ENCODE peak calls at places on chromosomes 16 and 17, in ten cellular contexts. K, T, S, M, E, P, A, I, X and B are unnamed samples.
A peak's percentile ranks its signal among the peaks of the same experiment; 100 is the strongest.

GRCh38 chr17:1060991-1061390 is 64.1 kb downstream of the TIMM22 start:
- DNase-seq in P (no peak), A (no peak), X (no peak), S (no peak), I (peak; percentile 82), K (no peak), E (peak; percentile 99), T (no peak), M (no peak), B (no peak)

GRCh38 chr17:78935419-78936323 is 10.5 kb upstream of the TIMP2 start:
- DNase-seq in K (no peak), P (no peak), M (no peak), X (no peak), T (no peak), I (peak; percentile 39), E (peak; percentile 91), S (no peak), A (peak; percentile 57), B (no peak)

GRCh38 chr17:40318835-40319332 is 9.9 kb downstream of the RARA start:
- DNase-seq in E (no peak), I (no peak), A (no peak), P (no peak), M (no peak), T (no peak), S (no peak), X (no peak), K (no peak), B (no peak)

GRCh38 chr17:17380156-17380925 is 77.2 kb downstream of the NT5M start:
- DNase-seq in M (no peak), E (no peak), S (no peak), A (no peak), T (no peak), I (no peak), X (no peak), P (no peak), K (no peak), B (no peak)

GRCh38 chr17:65885484-65885883 is 306.4 kb downstream of the CEP112 start:
- DNase-seq in S (no peak), X (no peak), T (no peak), I (no peak), A (no peak), K (no peak), P (no peak), E (peak; percentile 3), M (no peak), B (no peak)

GRCh38 chr17:6323626-6324356 is 111.1 kb downstream of the AIPL1 start:
- DNase-seq in I (no peak), T (no peak), P (no peak), K (no peak), S (no peak), A (no peak), X (peak; percentile 83), E (no peak), M (no peak), B (no peak)

GRCh38 chr16:70490261-70490660 is 33.1 kb downstream of the COG4 start:
- DNase-seq in K (no peak), A (no peak), X (peak; percentile 79), M (no peak), T (no peak), I (no peak), S (no peak), E (no peak), P (no peak), B (no peak)

GRCh38 chr17:8145811-8146210 is 6.4 kb downstream of the PER1 start:
- DNase-seq in P (no peak), S (no peak), T (no peak), A (no peak), M (no peak), K (no peak), E (no peak), X (no peak), I (no peak), B (no peak)

GRCh38 chr17:55456307-55457240 is 34.9 kb upstream of the MMD start:
- DNase-seq in A (no peak), S (no peak), T (no peak), X (no peak), M (no peak), K (no peak), P (no peak), I (no peak), E (no peak), B (no peak)

GRCh38 chr17:57823469-57824401 is 26.1 kb downstream of the MRPS23 start:
- DNase-seq in T (no peak), E (no peak), K (no peak), I (no peak), S (no peak), M (no peak), P (no peak), A (no peak), X (no peak), B (no peak)

GRCh38 chr16:46974352-46974751 is 878 bp upstream of the DNAJA2 start:
- DNase-seq in A (no peak), T (no peak), E (no peak), P (no peak), K (peak; percentile 51), S (peak; percentile 25), M (no peak), I (no peak), X (peak; percentile 33), B (no peak)

GRCh38 chr16:20768121-20768520 is 4.3 kb downstream of the ACSM3 start:
- DNase-seq in T (no peak), E (no peak), P (no peak), S (no peak), M (peak; percentile 10), I (no peak), K (no peak), X (no peak), A (no peak), B (no peak)

GRCh38 chr17:45680360-45680759 is 103.8 kb upstream of the CRHR1 start:
- DNase-seq in T (no peak), X (no peak), E (no peak), M (no peak), P (no peak), K (no peak), I (no peak), S (peak; percentile 11), A (no peak), B (no peak)

GRCh38 chr17:56604691-56605090 is 11.2 kb downstream of the NOG start:
- DNase-seq in E (peak; percentile 15), A (no peak), S (no peak), X (no peak), M (no peak), P (no peak), K (no peak), I (no peak), T (no peak), B (no peak)

GRCh38 chr16:24851700-24852099 is 5.9 kb downstream of the SLC5A11 start:
- DNase-seq in A (no peak), S (no peak), M (no peak), I (no peak), T (no peak), X (no peak), E (no peak), P (no peak), K (peak; percentile 54), B (no peak)

GRCh38 chr16:2499890-2500633 is 13.7 kb upstream of the ATP6V0C start:
- DNase-seq in S (no peak), I (no peak), A (no peak), P (no peak), K (no peak), M (no peak), T (no peak), X (no peak), E (no peak), B (no peak)

GRCh38 chr17:77875881-77876509 is 82.5 kb upstream of the TNRC6C start:
- DNase-seq in P (no peak), I (no peak), A (peak; percentile 3), X (no peak), E (peak; percentile 31), M (no peak), T (no peak), S (no peak), K (no peak), B (no peak)

GRCh38 chr17:16477255-16477654 is 14.7 kb downstream of the LRRC75A start:
- DNase-seq in I (no peak), A (no peak), P (no peak), E (peak; percentile 94), K (no peak), S (no peak), X (no peak), T (no peak), M (no peak), B (no peak)

GRCh38 chr16:1528921-1529537 is 4.4 kb upstream of the TMEM204 start:
- DNase-seq in M (no peak), T (no peak), A (peak; percentile 19), X (no peak), P (no peak), S (no peak), K (no peak), E (no peak), I (no peak), B (no peak)

GRCh38 chr16:72050769-72051464 is 3.4 kb upstream of the HP start:
- DNase-seq in K (no peak), A (no peak), E (peak; percentile 25), T (no peak), S (no peak), I (peak; percentile 38), P (no peak), M (no peak), X (no peak), B (no peak)

GRCh38 chr17:45162022-45162687 is 480 bp downstream of the HEXIM2 start:
- DNase-seq in E (no peak), A (peak; percentile 30), X (no peak), P (no peak), M (no peak), I (no peak), S (no peak), K (no peak), T (no peak), B (no peak)

GRCh38 chr16:35881654-35882053 is 2422.2 kb downstream of the TP53TG3F start:
- DNase-seq in E (no peak), P (no peak), X (no peak), K (no peak), A (no peak), M (no peak), S (no peak), I (no peak), T (no peak), B (no peak)

GRCh38 chr17:43791589-43791988 is 11.4 kb downstream of the CFAP97D1 start:
- DNase-seq in T (no peak), M (no peak), S (peak; percentile 60), A (no peak), K (peak; percentile 78), P (no peak), E (peak; percentile 41), I (no peak), X (peak; percentile 58), B (no peak)

GRCh38 chr17:82235775-82236141 is 6.9 kb downstream of the SLC16A3 start:
- DNase-seq in P (no peak), M (peak; percentile 91), E (no peak), I (no peak), A (peak; percentile 18), S (no peak), X (no peak), K (peak; percentile 35), T (no peak), B (no peak)

GRCh38 chr17:38748329-38749221 is at the start of gene PCGF2:
- DNase-seq in S (peak; percentile 91), P (peak; percentile 48), A (peak; percentile 89), I (peak; percentile 91), K (peak; percentile 79), M (peak; percentile 99), E (peak; percentile 82), T (no peak), X (peak; percentile 95), B (no peak)

GRCh38 chr16:79007614-79008013 is 592.9 kb downstream of the MAF start:
- DNase-seq in X (no peak), K (peak; percentile 69), S (no peak), I (no peak), E (no peak), M (no peak), P (no peak), A (no peak), T (no peak), B (no peak)

GRCh38 chr17:81509687-81510523 is 2.7 kb downstream of the ACTG1 start:
- DNase-seq in T (no peak), E (no peak), I (no peak), X (no peak), S (no peak), A (no peak), K (no peak), M (no peak), P (no peak), B (no peak)

GRCh38 chr17:29930399-29931010 is 477 bp upstream of the SSH2 start:
- DNase-seq in I (no peak), P (peak; percentile 48), S (no peak), K (no peak), A (no peak), X (peak; percentile 61), M (no peak), T (no peak), E (no peak), B (no peak)